ENCODE peak calls at places on chromosomes 3 and 15, in five cellular contexts. One of them, this sample, is unnamed.

GRCh38 chr15:68075764-68076385 is 21.8 kb downstream of the PIAS1 start:
- DNase-seq in effector CD4-positive, alpha-beta T cell: no peak
- DNase-seq in progenitor cell of endocrine pancreas: no peak
- DNase-seq in activated gamma-delta T cell treated with Interleukin-2 at 50 U/mL for 16 hours: no peak
- DNase-seq in activated CD4-positive, alpha-beta T cell treated with anti-CD3 and anti-CD28 coated beads for 4 hours: no peak
- DNase-seq in this sample: no peak

GRCh38 chr3:36907911-36908646 is 36.8 kb downstream of the TRANK1 start:
- DNase-seq in effector CD4-positive, alpha-beta T cell: peak; percentile 64
- DNase-seq in progenitor cell of endocrine pancreas: no peak
- DNase-seq in activated gamma-delta T cell treated with Interleukin-2 at 50 U/mL for 16 hours: peak; percentile 67
- DNase-seq in activated CD4-positive, alpha-beta T cell treated with anti-CD3 and anti-CD28 coated beads for 4 hours: peak; percentile 61
- DNase-seq in this sample: peak; percentile 47

GRCh38 chr3:189914799-189915198 is 205.9 kb downstream of the P3H2 start:
- DNase-seq in effector CD4-positive, alpha-beta T cell: no peak
- DNase-seq in progenitor cell of endocrine pancreas: no peak
- DNase-seq in activated gamma-delta T cell treated with Interleukin-2 at 50 U/mL for 16 hours: no peak
- DNase-seq in activated CD4-positive, alpha-beta T cell treated with anti-CD3 and anti-CD28 coated beads for 4 hours: no peak
- DNase-seq in this sample: no peak

GRCh38 chr3:78872195-78872594 is 895.6 kb downstream of the ROBO1 start:
- DNase-seq in effector CD4-positive, alpha-beta T cell: no peak
- DNase-seq in progenitor cell of endocrine pancreas: no peak
- DNase-seq in activated gamma-delta T cell treated with Interleukin-2 at 50 U/mL for 16 hours: no peak
- DNase-seq in activated CD4-positive, alpha-beta T cell treated with anti-CD3 and anti-CD28 coated beads for 4 hours: no peak
- DNase-seq in this sample: no peak

GRCh38 chr3:158791259-158791920 is 10.5 kb upstream of the MFSD1 start:
- DNase-seq in effector CD4-positive, alpha-beta T cell: peak; percentile 11
- DNase-seq in progenitor cell of endocrine pancreas: no peak
- DNase-seq in activated gamma-delta T cell treated with Interleukin-2 at 50 U/mL for 16 hours: peak; percentile 10
- DNase-seq in activated CD4-positive, alpha-beta T cell treated with anti-CD3 and anti-CD28 coated beads for 4 hours: peak; percentile 24
- DNase-seq in this sample: no peak

GRCh38 chr3:126349611-126350501 is 7.4 kb downstream of the KLF15 start:
- DNase-seq in effector CD4-positive, alpha-beta T cell: no peak
- DNase-seq in progenitor cell of endocrine pancreas: no peak
- DNase-seq in activated gamma-delta T cell treated with Interleukin-2 at 50 U/mL for 16 hours: no peak
- DNase-seq in activated CD4-positive, alpha-beta T cell treated with anti-CD3 and anti-CD28 coated beads for 4 hours: no peak
- DNase-seq in this sample: no peak

GRCh38 chr3:194472290-194472920 is 14.4 kb downstream of the ATP13A3 start:
- DNase-seq in effector CD4-positive, alpha-beta T cell: no peak
- DNase-seq in progenitor cell of endocrine pancreas: no peak
- DNase-seq in activated gamma-delta T cell treated with Interleukin-2 at 50 U/mL for 16 hours: peak; percentile 26
- DNase-seq in activated CD4-positive, alpha-beta T cell treated with anti-CD3 and anti-CD28 coated beads for 4 hours: no peak
- DNase-seq in this sample: peak; percentile 16

GRCh38 chr3:126113238-126113555 is 29.3 kb upstream of the SLC41A3 start:
- DNase-seq in effector CD4-positive, alpha-beta T cell: no peak
- DNase-seq in progenitor cell of endocrine pancreas: no peak
- DNase-seq in activated gamma-delta T cell treated with Interleukin-2 at 50 U/mL for 16 hours: no peak
- DNase-seq in activated CD4-positive, alpha-beta T cell treated with anti-CD3 and anti-CD28 coated beads for 4 hours: no peak
- DNase-seq in this sample: no peak

GRCh38 chr3:43707266-43707665 is 16.5 kb downstream of the ABHD5 start:
- DNase-seq in effector CD4-positive, alpha-beta T cell: no peak
- DNase-seq in progenitor cell of endocrine pancreas: no peak
- DNase-seq in activated gamma-delta T cell treated with Interleukin-2 at 50 U/mL for 16 hours: no peak
- DNase-seq in activated CD4-positive, alpha-beta T cell treated with anti-CD3 and anti-CD28 coated beads for 4 hours: no peak
- DNase-seq in this sample: no peak